ENCODE peak calls at places on chromosomes 6 and 20, in seven cellular contexts. Y is stimulated activated CD4-positive, alpha-beta T cell treated with anti-CD3 and anti-CD28 coated beads, TNF-alpha, amount 100 ng/mL, for 24 hours; O is lower lobe of right lung; T is B cell; D is NCI-H2171 treated with DMSO at 0.1 percent for 48 hours; J is stimulated activated CD8-positive, alpha-beta memory T cell treated with anti-CD3 and anti-CD28 coated beads, Interleukin-7, amount 100 ng/mL, for 48 hours; W is left ventricle myocardium inferior. Q is an unnamed sample.

GRCh38 chr6:107811591-107812218 is 12.4 kb downstream of the SCML4 start:
- DNase-seq in Y (no peak), O (no peak), T (peak; percentile 40), D (no peak), J (no peak), W (no peak), Q (no peak)

GRCh38 chr6:91081452-91082067 is 494.7 kb upstream of the MAP3K7 start:
- DNase-seq in Y (no peak), O (no peak), T (peak; percentile 4), D (peak; percentile 65), J (no peak), W (no peak), Q (peak; percentile 50)

GRCh38 chr20:9629821-9630220 is 115.4 kb downstream of the LAMP5 start:
- DNase-seq in Y (no peak), O (no peak), T (no peak), D (no peak), J (no peak), W (no peak), Q (no peak)

GRCh38 chr20:24917797-24918578 is 31.1 kb upstream of the CST7 start:
- DNase-seq in Y (no peak), O (peak; percentile 82), T (peak; percentile 48), D (peak; percentile 87), J (no peak), W (peak; percentile 56), Q (peak; percentile 80)

GRCh38 chr6:148465654-148466053 is 123.0 kb downstream of the SASH1 start:
- DNase-seq in Y (no peak), O (no peak), T (no peak), D (no peak), J (no peak), W (no peak), Q (no peak)

GRCh38 chr20:1505361-1505760 is 14.1 kb upstream of the SIRPB2 start:
- DNase-seq in Y (no peak), O (no peak), T (no peak), D (no peak), J (no peak), W (no peak), Q (no peak)

GRCh38 chr6:90135672-90136071 is 161.0 kb downstream of the BACH2 start:
- DNase-seq in Y (no peak), O (no peak), T (no peak), D (no peak), J (no peak), W (no peak), Q (no peak)

GRCh38 chr6:39517763-39518162 is 195.3 kb upstream of the KCNK16 start:
- DNase-seq in Y (no peak), O (no peak), T (no peak), D (no peak), J (no peak), W (no peak), Q (no peak)

GRCh38 chr6:4677751-4678065 is 98.5 kb upstream of the CDYL start:
- DNase-seq in Y (no peak), O (no peak), T (no peak), D (no peak), J (no peak), W (no peak), Q (no peak)

GRCh38 chr20:13884803-13885202 is 100.0 kb downstream of the NDUFAF5 start:
- DNase-seq in Y (no peak), O (no peak), T (no peak), D (no peak), J (no peak), W (no peak), Q (no peak)

GRCh38 chr20:3541887-3542721 is 71.3 kb downstream of the ATRN start:
- DNase-seq in Y (no peak), O (no peak), T (no peak), D (no peak), J (no peak), W (no peak), Q (no peak)

GRCh38 chr6:90045535-90045934 is 151.3 kb downstream of the GJA10 start:
- DNase-seq in Y (no peak), O (no peak), T (no peak), D (no peak), J (no peak), W (no peak), Q (no peak)

GRCh38 chr20:23092409-23092756 is 6.3 kb upstream of the CD93 start:
- DNase-seq in Y (no peak), O (no peak), T (no peak), D (peak; percentile 5), J (no peak), W (no peak), Q (no peak)

GRCh38 chr20:25000268-25000801 is 7.8 kb upstream of the APMAP start:
- DNase-seq in Y (no peak), O (peak; percentile 84), T (no peak), D (no peak), J (no peak), W (peak; percentile 77), Q (no peak)

GRCh38 chr6:56693246-56693607 is 50.5 kb upstream of the DST start:
- DNase-seq in Y (no peak), O (peak; percentile 73), T (no peak), D (no peak), J (no peak), W (peak; percentile 92), Q (no peak)

GRCh38 chr6:56914791-56915658 is 39.9 kb upstream of the BEND6 start:
- DNase-seq in Y (no peak), O (no peak), T (no peak), D (peak; percentile 80), J (no peak), W (peak; percentile 30), Q (no peak)

GRCh38 chr20:31641391-31641790 is 3.7 kb downstream of the COX4I2 start:
- DNase-seq in Y (no peak), O (no peak), T (no peak), D (no peak), J (no peak), W (no peak), Q (no peak)

GRCh38 chr6:20182069-20182468 is 30.2 kb downstream of the MBOAT1 start:
- DNase-seq in Y (no peak), O (no peak), T (no peak), D (no peak), J (no peak), W (no peak), Q (no peak)

GRCh38 chr6:109743739-109744138 is 52.6 kb downstream of the FIG4 start:
- DNase-seq in Y (no peak), O (no peak), T (no peak), D (no peak), J (no peak), W (no peak), Q (no peak)

GRCh38 chr20:44590980-44591778 is 8.8 kb downstream of the PKIG start:
- DNase-seq in Y (no peak), O (no peak), T (no peak), D (no peak), J (no peak), W (no peak), Q (no peak)

GRCh38 chr6:108768792-108769524 is 79.3 kb upstream of the ARMC2 start:
- DNase-seq in Y (no peak), O (no peak), T (no peak), D (no peak), J (no peak), W (no peak), Q (no peak)

GRCh38 chr20:62975251-62975770 is 22.8 kb downstream of the SLC17A9 start:
- DNase-seq in Y (no peak), O (no peak), T (no peak), D (no peak), J (no peak), W (no peak), Q (no peak)

GRCh38 chr20:51122931-51123658 is 100.2 kb upstream of the KCNG1 start:
- DNase-seq in Y (no peak), O (no peak), T (no peak), D (no peak), J (peak; percentile 12), W (no peak), Q (no peak)

GRCh38 chr20:62409935-62410741 is 3.1 kb upstream of the CABLES2 start:
- DNase-seq in Y (no peak), O (peak; percentile 76), T (peak; percentile 66), D (peak; percentile 80), J (peak; percentile 20), W (peak; percentile 43), Q (peak; percentile 65)

GRCh38 chr20:63009988-63010769 is 3.4 kb upstream of the BHLHE23 start:
- DNase-seq in Y (peak; percentile 48), O (no peak), T (peak; percentile 71), D (no peak), J (peak; percentile 69), W (no peak), Q (no peak)

GRCh38 chr6:125293587-125293986 is 8.2 kb downstream of the HDDC2 start:
- DNase-seq in Y (no peak), O (no peak), T (no peak), D (no peak), J (no peak), W (no peak), Q (no peak)

GRCh38 chr6:140434761-140435160 is 1060.3 kb upstream of the CITED2 start:
- DNase-seq in Y (no peak), O (no peak), T (no peak), D (no peak), J (no peak), W (no peak), Q (no peak)

GRCh38 chr6:56593801-56594318 is 48.8 kb downstream of the DST start:
- DNase-seq in Y (peak; percentile 8), O (no peak), T (peak; percentile 22), D (no peak), J (peak; percentile 20), W (no peak), Q (no peak)

GRCh38 chr20:12177657-12178293 is 260.1 kb downstream of the BTBD3 start:
- DNase-seq in Y (no peak), O (no peak), T (no peak), D (no peak), J (no peak), W (no peak), Q (no peak)

Q was measured in neuronal stem cell.